ENCODE peak calls at places on chromosomes 7 and 10, in nine cellular contexts. A is aorta, J is adrenal gland, B is GM20000, L is right cardiac atrium, O is HTR-8/SVneo, U is BE2C, R is EH, E is type B pancreatic cell. Y is an unnamed sample.
A peak's percentile ranks its signal among the peaks of the same experiment; 100 is the strongest.

GRCh38 chr7:95758187-95758586 is 14.2 kb upstream of the DYNC1I1 start:
- DNase-seq in A (no peak), J (no peak), B (no peak), L (no peak), O (no peak), U (peak; percentile 69), R (no peak), E (no peak), Y (no peak)

GRCh38 chr10:89470628-89471027 is 56.3 kb downstream of the IFIT5 start:
- DNase-seq in A (no peak), J (no peak), B (no peak), L (no peak), O (no peak), U (no peak), R (no peak), E (no peak), Y (no peak)

GRCh38 chr10:44937201-44938005 is 22.2 kb upstream of the RASSF4 start:
- DNase-seq in A (peak; percentile 12), J (no peak), B (no peak), L (no peak), O (no peak), U (no peak), R (peak; percentile 56), E (peak; percentile 50), Y (no peak)

GRCh38 chr10:62817120-62817762 is 1.1 kb upstream of the EGR2 start:
- DNase-seq in A (peak; percentile 86), J (peak; percentile 54), B (no peak), L (peak; percentile 63), O (no peak), U (peak; percentile 25), R (peak; percentile 3), E (no peak), Y (peak; percentile 68)

GRCh38 chr7:100723732-100724275 is 3.5 kb downstream of the EPO start:
- DNase-seq in A (no peak), J (no peak), B (no peak), L (no peak), O (no peak), U (no peak), R (no peak), E (no peak), Y (no peak)

GRCh38 chr10:86299562-86299961 is 67.0 kb downstream of the GRID1 start:
- DNase-seq in A (no peak), J (no peak), B (no peak), L (no peak), O (no peak), U (no peak), R (no peak), E (peak; percentile 10), Y (no peak)

GRCh38 chr10:8047452-8048280 is 6.8 kb upstream of the GATA3 start:
- DNase-seq in A (peak; percentile 32), J (no peak), B (peak; percentile 34), L (no peak), O (no peak), U (peak; percentile 62), R (no peak), E (no peak), Y (no peak)

GRCh38 chr10:82576093-82576492 is 701.1 kb downstream of the NRG3 start:
- DNase-seq in A (no peak), J (no peak), B (no peak), L (no peak), O (no peak), U (no peak), R (no peak), E (no peak), Y (no peak)

GRCh38 chr10:124095096-124095495 is 1.7 kb upstream of the CHST15 start:
- DNase-seq in A (no peak), J (no peak), B (no peak), L (no peak), O (no peak), U (no peak), R (no peak), E (no peak), Y (no peak)

GRCh38 chr7:146096994-146097393 is 19.6 kb upstream of the CNTNAP2 start:
- DNase-seq in A (no peak), J (no peak), B (no peak), L (no peak), O (no peak), U (no peak), R (no peak), E (no peak), Y (no peak)

GRCh38 chr7:31058122-31058521 is 6.0 kb downstream of the ADCYAP1R1 start:
- DNase-seq in A (no peak), J (no peak), B (no peak), L (no peak), O (peak; percentile 42), U (no peak), R (peak; percentile 27), E (no peak), Y (no peak)

Y was measured in Right ventricle myocardium superior.